ENCODE peak calls at places on chromosomes 2 and 18, in four cellular contexts. U is fibroblast of lung, D is K562, Z is IMR-90. J is an unnamed sample.
A peak's percentile ranks its signal among the peaks of the same experiment; 100 is the strongest.

GRCh38 chr2:206424134-206424533 is 19.2 kb upstream of the ADAM23 start:
- DNase-seq in U (no peak), Z (no peak), D (no peak), J (no peak)

GRCh38 chr2:224023188-224023587 is 15.9 kb downstream of the SERPINE2 start:
- DNase-seq in U (no peak), D (no peak), Z (peak; percentile 76), J (no peak)

GRCh38 chr2:180991820-180992219 is 11.4 kb downstream of the UBE2E3 start:
- DNase-seq in U (no peak), D (no peak), Z (no peak), J (no peak)

GRCh38 chr2:23497063-23497462 is 112.1 kb downstream of the KLHL29 start:
- DNase-seq in Z (peak; percentile 30), U (peak; percentile 19), D (no peak), J (no peak)

GRCh38 chr18:57835904-57836303 is 32.8 kb upstream of the ATP8B1 start:
- DNase-seq in Z (no peak), U (no peak), D (no peak), J (no peak)

GRCh38 chr2:27039871-27040270 is 7.1 kb downstream of the TMEM214 start:
- DNase-seq in Z (no peak), D (no peak), U (no peak), J (no peak)

GRCh38 chr2:30164131-30164925 is 17.5 kb downstream of the YPEL5 start:
- DNase-seq in D (no peak), U (no peak), Z (peak; percentile 19), J (no peak)

GRCh38 chr2:222424729-222425671 is 657 bp downstream of the SGPP2 start:
- DNase-seq in Z (no peak), U (no peak), D (no peak), J (peak; percentile 28)

GRCh38 chr2:159497256-159497655 is 119.1 kb downstream of the BAZ2B start:
- DNase-seq in U (peak; percentile 80), D (peak; percentile 87), Z (peak; percentile 95), J (no peak)

GRCh38 chr18:50424877-50425690 is 50.2 kb downstream of the SKA1 start:
- DNase-seq in D (peak; percentile 93), Z (peak; percentile 50), U (peak; percentile 83), J (no peak)

GRCh38 chr2:29644949-29645348 is 276.4 kb downstream of the ALK start:
- DNase-seq in U (no peak), D (no peak), Z (no peak), J (no peak)

GRCh38 chr2:144325086-144325485 is 194.8 kb downstream of the ZEB2 start:
- DNase-seq in D (no peak), U (no peak), Z (no peak), J (no peak)

GRCh38 chr2:48312126-48312525 is 217.8 kb upstream of the STON1 start:
- DNase-seq in Z (no peak), U (no peak), D (no peak), J (no peak)

GRCh38 chr2:160784034-160784433 is 290.4 kb upstream of the RBMS1 start:
- DNase-seq in U (no peak), Z (no peak), D (no peak), J (no peak)

GRCh38 chr18:74674487-74674886 is 76.8 kb downstream of the ZNF407 start:
- DNase-seq in Z (no peak), U (no peak), D (no peak), J (no peak)

GRCh38 chr18:59357928-59358327 is 1.1 kb downstream of the LMAN1 start:
- DNase-seq in Z (peak; percentile 92), D (peak; percentile 61), U (peak; percentile 65), J (no peak)

GRCh38 chr18:48940854-48941531 is 9.8 kb downstream of the SMAD7 start:
- DNase-seq in U (peak; percentile 39), Z (peak; percentile 45), D (no peak), J (peak; percentile 72)

GRCh38 chr2:226063704-226064390 is 664.3 kb downstream of the NYAP2 start:
- DNase-seq in D (no peak), Z (peak; percentile 69), U (peak; percentile 58), J (no peak)

GRCh38 chr2:220417503-220417902 is 790.1 kb downstream of the SLC4A3 start:
- DNase-seq in D (no peak), U (no peak), Z (no peak), J (no peak)

GRCh38 chr2:216464104-216464720 is 34.4 kb upstream of the RPL37A start:
- DNase-seq in D (no peak), Z (no peak), U (no peak), J (no peak)

DNA sequence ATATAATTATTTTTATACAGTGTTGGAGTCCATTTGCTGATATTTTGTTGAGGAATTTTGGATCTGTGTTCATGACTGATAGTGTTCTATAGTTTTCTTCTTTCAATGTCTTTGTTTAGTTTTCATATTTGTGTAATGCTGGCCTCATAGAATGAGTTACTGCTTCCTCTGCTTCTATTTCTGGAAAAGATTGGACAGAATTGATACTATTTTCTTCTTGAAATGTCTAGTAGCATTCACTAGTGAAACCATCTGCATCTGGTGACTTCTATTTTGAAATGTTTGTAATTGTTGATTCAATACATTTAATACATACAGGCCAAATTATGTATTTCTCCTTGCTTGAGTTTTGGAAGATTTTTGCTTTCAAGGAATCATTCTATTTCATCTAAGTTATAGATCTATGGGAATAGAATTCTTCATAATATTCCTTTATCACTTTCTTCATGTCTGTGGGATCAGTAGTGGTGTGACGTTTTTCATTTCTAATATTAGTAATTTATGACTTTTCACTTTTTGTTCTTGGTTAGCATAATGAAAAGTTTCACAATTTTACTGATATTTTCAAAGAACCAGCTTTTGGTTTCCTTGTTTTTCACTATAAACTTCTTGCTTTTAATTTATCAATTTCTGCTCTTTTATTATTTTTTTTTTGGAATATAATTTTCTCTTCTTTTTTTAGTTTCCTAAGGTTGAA is 509.9 kb upstream of the VRK2 start:
- DNase-seq in D (no peak), U (no peak), Z (no peak), J (no peak)
- H3K4me1 ChIP-seq in D (no peaks in the 10 kb centered on the region), U (no peaks in the 10 kb centered on the region), Z (no peaks in the 10 kb centered on the region), J (no peaks in the 10 kb centered on the region)

GRCh38 chr18:13194239-13194638 is 24.3 kb upstream of the LDLRAD4 start:
- DNase-seq in D (no peak), Z (no peak), U (no peak), J (no peak)

GRCh38 chr18:13201315-13201714 is 17.2 kb upstream of the LDLRAD4 start:
- DNase-seq in D (no peak), Z (no peak), U (no peak), J (no peak)

GRCh38 chr18:13199169-13199568 is 19.4 kb upstream of the LDLRAD4 start:
- DNase-seq in D (no peak), Z (no peak), U (no peak), J (no peak)

GRCh38 chr18:13202571-13202970 is 16.0 kb upstream of the LDLRAD4 start:
- DNase-seq in D (no peak), Z (no peak), U (no peak), J (no peak)

DNA sequence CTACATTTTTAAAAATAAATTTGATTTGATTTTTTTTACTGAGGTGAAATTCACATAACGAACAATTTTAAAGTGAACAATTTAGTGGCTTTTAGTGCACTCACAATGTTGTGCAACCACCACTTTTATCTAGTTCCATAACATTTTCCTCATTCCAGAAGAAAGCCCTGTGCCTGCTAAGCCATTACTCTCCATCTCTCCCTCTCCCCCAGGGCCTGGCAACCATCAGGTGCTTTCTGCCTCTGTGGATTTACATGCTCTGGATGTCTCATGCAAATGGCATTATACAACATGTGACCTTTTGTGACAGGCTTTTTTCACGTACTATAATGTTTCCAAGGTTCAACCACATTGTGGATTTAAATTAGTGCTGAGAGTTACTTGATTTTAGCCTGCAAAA is 19.9 kb upstream of the LDLRAD4 start:
- DNase-seq in U (no peak), Z (no peak), D (no peak), J (no peak)
- H3K4me1 ChIP-seq in U (no peaks in the 10 kb centered on the region), Z (no peaks in the 10 kb centered on the region), D (no peaks in the 10 kb centered on the region), J (no peaks in the 10 kb centered on the region)

DNA sequence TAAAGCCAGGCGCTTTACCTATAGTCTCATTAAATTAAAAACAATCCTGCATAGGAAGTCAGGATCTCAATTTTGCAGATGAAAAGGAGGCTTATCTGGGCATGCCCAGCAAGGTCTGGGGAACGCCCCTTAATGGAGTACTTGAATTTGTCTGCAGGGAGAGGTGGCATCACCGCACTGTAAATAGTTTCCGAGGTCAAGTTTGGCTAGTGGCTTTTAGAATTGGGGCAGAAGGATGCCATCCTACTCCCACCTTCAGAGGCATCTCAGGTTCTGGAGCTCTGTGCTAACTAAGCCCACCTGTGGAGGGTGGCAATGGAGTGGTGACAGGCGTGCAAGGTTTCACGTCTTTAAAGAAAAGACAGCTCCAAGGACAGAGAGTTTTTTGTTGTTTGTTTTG is 149.3 kb downstream of the TGIF1 start:
- DNase-seq in U (no peak), Z (no peak), D (no peak), J (no peak)
- H3K4me1 ChIP-seq in U (peaks cover 32% of the 10 kb centered on the region), Z (peaks cover 22% of the 10 kb centered on the region), D (peaks cover 65% of the 10 kb centered on the region), J (peaks cover 52% of the 10 kb centered on the region)

GRCh38 chr2:231670892-231671616 is 37.3 kb upstream of the PTMA start:
- DNase-seq in U (no peak), Z (no peak), D (peak; percentile 42), J (no peak)
- H3K4me1 ChIP-seq in U (peaks cover 17% of the 10 kb centered on the region), Z (peaks cover 27% of the 10 kb centered on the region), D (peaks cover 62% of the 10 kb centered on the region), J (peaks cover 65% of the 10 kb centered on the region)

GRCh38 chr18:29163596-29163995 is 986.7 kb upstream of the CDH2 start:
- DNase-seq in Z (no peak), U (no peak), D (no peak), J (no peak)
- H3K4me1 ChIP-seq in Z (peaks cover 11% of the 10 kb centered on the region), U (peaks cover 17% of the 10 kb centered on the region), D (no peaks in the 10 kb centered on the region), J (no peaks in the 10 kb centered on the region)

J was measured in upper lobe of left lung.